ENCODE peak calls at places on chromosome 14, in eight cellular contexts. X is neuronal stem cell, T is NCI-H1092 treated with DMSO at 0.1 percent for 48 hours, H is fibroblast of lung, Y is sigmoid colon, B is H7, I is GOT3, Q is mesothelial cell of epicardium. E is an unnamed sample.

GRCh38 chr14:88556581-88556980 is 1.8 kb upstream of the PTPN21 start:
- DNase-seq in Y (no peak), T (no peak), I (no peak), X (no peak), B (no peak), Q (no peak), H (peak; percentile 63), E (no peak)

GRCh38 chr14:51716610-51717009 is 64.9 kb downstream of the FRMD6 start:
- DNase-seq in X (no peak), H (peak; percentile 59), B (no peak), T (no peak), I (no peak), Y (no peak), Q (no peak), E (no peak)

GRCh38 chr14:91249841-91250616 is 5.5 kb upstream of the GPR68 start:
- DNase-seq in Q (no peak), H (peak; percentile 79), T (peak; percentile 98), B (peak; percentile 71), X (no peak), I (no peak), Y (no peak), E (no peak)

GRCh38 chr14:44149597-44149996 is 357.5 kb downstream of the FSCB start:
- DNase-seq in Y (no peak), H (no peak), T (peak; percentile 78), I (no peak), B (peak; percentile 43), Q (no peak), X (peak; percentile 65), E (no peak)

GRCh38 chr14:61196792-61197191 is 84.3 kb downstream of the TMEM30B start:
- DNase-seq in Q (no peak), B (no peak), T (peak; percentile 45), Y (no peak), I (no peak), X (no peak), H (no peak), E (no peak)

GRCh38 chr14:45893127-45893526 is 640.1 kb upstream of the MIS18BP1 start:
- DNase-seq in X (no peak), B (no peak), I (no peak), Q (no peak), H (no peak), Y (no peak), T (no peak), E (no peak)

GRCh38 chr14:104146651-104147345 is 8.4 kb downstream of the KIF26A start:
- DNase-seq in I (no peak), X (no peak), Q (no peak), Y (peak; percentile 55), B (peak; percentile 66), H (no peak), T (no peak), E (no peak)

GRCh38 chr14:104685216-104685997 is 4.0 kb upstream of the INF2 start:
- DNase-seq in Y (no peak), X (no peak), T (no peak), Q (no peak), B (no peak), H (peak; percentile 29), I (no peak), E (no peak)

GRCh38 chr14:104104006-104104901 is 18.8 kb downstream of the ASPG start:
- DNase-seq in T (peak; percentile 53), I (no peak), B (no peak), X (no peak), H (no peak), Q (peak; percentile 13), Y (no peak), E (no peak)

GRCh38 chr14:88085736-88086135 is 80.8 kb downstream of the GPR65 start:
- DNase-seq in Q (no peak), I (no peak), H (no peak), Y (no peak), B (no peak), T (no peak), X (no peak), E (no peak)

GRCh38 chr14:104917992-104918391 is 6.7 kb upstream of the PLD4 start:
- DNase-seq in Y (no peak), H (no peak), T (no peak), Q (no peak), B (no peak), I (no peak), X (no peak), E (no peak)

GRCh38 chr14:90570463-90570860 is 173.6 kb downstream of the CALM1 start:
- DNase-seq in B (no peak), T (no peak), I (no peak), Q (no peak), H (no peak), X (no peak), Y (no peak), E (no peak)

GRCh38 chr14:101961011-101961721 is 3.2 kb upstream of the DYNC1H1 start:
- DNase-seq in T (peak; percentile 78), Y (peak; percentile 85), H (peak; percentile 68), Q (no peak), X (peak; percentile 70), I (peak; percentile 4), B (peak; percentile 89), E (peak; percentile 58)

GRCh38 chr14:104749111-104749649 is 3.8 kb upstream of the SIVA1 start:
- DNase-seq in H (peak; percentile 25), I (no peak), T (peak; percentile 32), Q (no peak), X (no peak), Y (peak; percentile 85), B (peak; percentile 70), E (no peak)

GRCh38 chr14:101113835-101114725 is 210.6 kb upstream of the RTL1 start:
- DNase-seq in I (no peak), B (no peak), T (no peak), Q (no peak), H (no peak), Y (peak; percentile 39), X (no peak), E (no peak)

GRCh38 chr14:100900837-100901390 is 2.6 kb downstream of the RTL1 start:
- DNase-seq in Q (no peak), I (no peak), B (peak; percentile 81), X (peak; percentile 69), T (peak; percentile 58), Y (peak; percentile 66), H (peak; percentile 18), E (no peak)

GRCh38 chr14:61565836-61566536 is 129.3 kb upstream of the HIF1A start:
- DNase-seq in I (no peak), Q (no peak), B (no peak), Y (no peak), X (no peak), H (peak; percentile 92), T (no peak), E (no peak)

GRCh38 chr14:59116984-59117415 is 71.5 kb upstream of the DAAM1 start:
- DNase-seq in T (no peak), X (no peak), I (no peak), Y (no peak), Q (no peak), H (peak; percentile 51), B (no peak), E (no peak)

GRCh38 chr14:74085047-74085637 is 386 bp downstream of the LIN52 start:
- DNase-seq in Q (no peak), T (peak; percentile 43), I (no peak), Y (no peak), X (peak; percentile 35), B (peak; percentile 35), H (peak; percentile 62), E (no peak)

GRCh38 chr14:29937116-29937515 is 9.5 kb upstream of the PRKD1 start:
- DNase-seq in T (no peak), I (no peak), X (no peak), Y (no peak), Q (no peak), H (peak; percentile 33), B (no peak), E (no peak)

GRCh38 chr14:94559638-94560290 is 1.5 kb upstream of the SERPINA4 start:
- DNase-seq in X (no peak), B (no peak), I (no peak), T (no peak), Q (no peak), H (no peak), Y (no peak), E (no peak)

GRCh38 chr14:69129264-69129880 is 23.5 kb downstream of the DCAF5 start:
- DNase-seq in X (peak; percentile 83), H (peak; percentile 79), Y (peak; percentile 89), Q (peak; percentile 35), I (no peak), B (peak; percentile 36), T (peak; percentile 86), E (no peak)

GRCh38 chr14:78254911-78255431 is 84.8 kb downstream of the NRXN3 start:
- DNase-seq in T (peak; percentile 83), B (no peak), I (no peak), Y (no peak), H (peak; percentile 98), Q (no peak), X (no peak), E (no peak)